ENCODE peak calls at places on chromosomes 5 and 9, in six cellular contexts. J, O, R, F, A and K are unnamed samples.

GRCh38 chr9:109856785-109857184 is 76.8 kb downstream of the PALM2AKAP2 start:
- DNase-seq in J (peak), O (peak), R (no peak), F (peak), A (no peak), K (no peak)

GRCh38 chr5:159777049-159777448 is 139.2 kb upstream of the ADRA1B start:
- DNase-seq in J (no peak), O (no peak), R (no peak), F (no peak), A (peak), K (no peak)

GRCh38 chr5:53965459-53965858 is 344.9 kb downstream of the ARL15 start:
- DNase-seq in J (no peak), O (peak), R (no peak), F (no peak), A (no peak), K (no peak)

GRCh38 chr5:71695561-71695960 is 23.5 kb upstream of the CARTPT start:
- DNase-seq in J (no peak), O (peak), R (no peak), F (no peak), A (no peak), K (no peak)

GRCh38 chr5:40557486-40557885 is 122.2 kb upstream of the PTGER4 start:
- DNase-seq in J (no peak), O (no peak), R (no peak), F (no peak), A (no peak), K (no peak)

GRCh38 chr9:123319541-123320339 is 36.3 kb upstream of the CRB2 start:
- DNase-seq in J (no peak), O (no peak), R (no peak), F (no peak), A (no peak), K (no peak)

GRCh38 chr5:125342938-125343401 is 596.5 kb upstream of the ZNF608 start:
- DNase-seq in J (no peak), O (peak), R (no peak), F (no peak), A (no peak), K (no peak)

GRCh38 chr5:91469517-91470165 is 86.5 kb upstream of the ARRDC3 start:
- DNase-seq in J (no peak), O (peak), R (no peak), F (no peak), A (peak), K (no peak)

GRCh38 chr9:70079364-70080103 is 35.9 kb downstream of the MAMDC2 start:
- DNase-seq in J (no peak), O (peak), R (no peak), F (no peak), A (peak), K (no peak)

DNA sequence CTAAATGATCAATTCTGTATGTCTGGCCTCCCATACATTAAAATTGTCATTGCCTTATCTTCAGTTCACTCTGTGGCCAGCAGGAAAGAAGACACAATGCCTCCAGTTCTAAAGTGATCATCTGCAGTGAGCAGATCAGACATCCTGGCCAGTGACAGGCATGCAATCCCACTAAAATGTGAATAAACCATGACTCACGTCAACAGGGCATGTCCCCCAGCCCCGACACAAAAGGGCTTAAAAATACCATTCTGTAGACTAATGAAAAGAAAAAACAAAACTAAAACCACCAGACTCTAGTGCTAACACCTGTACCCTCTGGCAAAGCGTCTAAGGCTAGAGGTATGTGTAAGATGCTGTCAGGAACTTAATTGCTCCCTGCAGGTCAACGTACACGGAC is 38.5 kb downstream of the DDX31 start:
- DNase-seq in J (no peak), O (peak), R (no peak), F (no peak), A (peak), K (no peak)
- TF ChIP-seq CTCF in J (no peak), O (peak), R (no peak), F (no peak), A (no peak), K (no peak)

GRCh38 chr9:18235181-18235908 is 238.6 kb upstream of the ADAMTSL1 start:
- DNase-seq in J (no peak), O (no peak), R (no peak), F (no peak), A (peak), K (no peak)

GRCh38 chr9:18233776-18234445 is 240.0 kb upstream of the ADAMTSL1 start:
- DNase-seq in J (no peak), O (no peak), R (no peak), F (no peak), A (no peak), K (no peak)

GRCh38 chr9:18233311-18233710 is 240.6 kb upstream of the ADAMTSL1 start:
- DNase-seq in J (no peak), O (no peak), R (no peak), F (no peak), A (no peak), K (no peak)

GRCh38 chr9:18228101-18228500 is 245.9 kb upstream of the ADAMTSL1 start:
- DNase-seq in J (no peak), O (no peak), R (no peak), F (no peak), A (no peak), K (no peak)

GRCh38 chr9:18229992-18230676 is 243.8 kb upstream of the ADAMTSL1 start:
- DNase-seq in J (no peak), O (no peak), R (no peak), F (no peak), A (no peak), K (no peak)
- TF ChIP-seq CTCF in J (no peak), O (peak), R (no peak), F (no peak), A (no peak), K (no peak)

GRCh38 chr9:104604801-104605200 is 626 bp downstream of the OR13C2 start:
- DNase-seq in J (no peak), O (no peak), R (no peak), F (no peak), A (no peak), K (no peak)

GRCh38 chr9:104606202-104606601 is 775 bp upstream of the OR13C2 start:
- DNase-seq in J (no peak), O (peak), R (no peak), F (no peak), A (no peak), K (no peak)

DNA sequence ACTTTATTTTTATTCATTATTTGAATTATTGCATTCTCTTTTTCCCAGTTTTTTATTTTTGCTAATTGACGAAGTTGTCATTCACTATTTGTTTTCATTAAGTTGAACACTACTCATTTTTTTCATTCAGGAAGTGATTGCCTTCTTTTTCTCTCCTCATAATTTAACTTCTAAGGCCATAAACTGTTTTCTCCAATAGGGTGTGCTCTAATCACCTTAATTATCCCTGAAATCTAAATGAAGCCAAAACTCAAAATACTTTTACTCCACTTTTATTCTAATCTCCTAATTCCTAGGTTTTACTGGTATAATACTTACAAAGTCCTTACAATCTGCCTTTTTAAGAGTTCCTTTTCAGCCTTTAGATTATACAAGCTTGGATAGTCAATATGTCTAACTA is 2.9 kb upstream of the OR13C2 start:
- DNase-seq in J (no peak), O (peak), R (no peak), F (no peak), A (peak), K (no peak)
- TF ChIP-seq CTCF in J (no peak), O (no peak), R (no peak), F (no peak), A (peak), K (no peak)

GRCh38 chr9:78006734-78007133 is 24.9 kb downstream of the GNAQ start:
- DNase-seq in J (no peak), O (peak), R (no peak), F (no peak), A (no peak), K (no peak)

GRCh38 chr9:78003730-78004129 is 27.9 kb downstream of the GNAQ start:
- DNase-seq in J (no peak), O (no peak), R (no peak), F (no peak), A (no peak), K (no peak)

GRCh38 chr9:78005231-78006002 is 26.2 kb downstream of the GNAQ start:
- DNase-seq in J (no peak), O (no peak), R (no peak), F (no peak), A (no peak), K (no peak)

GRCh38 chr9:78001946-78002731 is 29.5 kb downstream of the GNAQ start:
- DNase-seq in J (no peak), O (peak), R (no peak), F (no peak), A (no peak), K (no peak)

GRCh38 chr9:78004478-78005229 is 27.0 kb downstream of the GNAQ start:
- DNase-seq in J (no peak), O (peak), R (no peak), F (no peak), A (peak), K (no peak)
- TF ChIP-seq CTCF in J (peak), O (peak), R (no peak), F (peak), A (peak), K (no peak)

GRCh38 chr9:15357050-15357653 is 50.1 kb upstream of the TTC39B start:
- DNase-seq in J (peak), O (no peak), R (no peak), F (no peak), A (no peak), K (no peak)
- TF ChIP-seq CTCF in J (no peak), O (no peak), R (peak), F (no peak), A (no peak), K (no peak)

DNA sequence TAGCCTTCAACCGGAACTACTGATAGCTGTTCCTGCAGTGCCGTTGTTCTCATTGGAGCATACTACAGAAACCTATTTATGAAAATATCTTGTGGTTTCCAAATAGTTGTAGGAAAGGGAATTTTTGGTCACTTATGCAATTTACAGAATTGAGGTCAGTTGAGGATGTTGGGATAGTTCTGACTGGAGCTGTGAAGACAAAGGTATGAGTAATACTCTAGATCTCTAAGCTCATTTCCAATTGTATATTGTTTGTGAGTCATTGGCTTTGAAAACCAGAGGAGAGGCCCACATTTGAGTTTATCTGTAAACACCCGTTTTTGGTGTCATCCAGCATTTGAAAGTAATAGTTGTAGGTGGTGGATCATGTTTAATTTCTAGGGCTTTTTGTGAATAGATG is 561.3 kb upstream of the WWC1 start:
- DNase-seq in J (no peak), O (peak), R (no peak), F (no peak), A (peak), K (no peak)
- TF ChIP-seq CTCF in J (no peak), O (no peak), R (no peak), F (no peak), A (no peak), K (no peak)

GRCh38 chr9:134473353-134474057 is 147.2 kb downstream of the RXRA start:
- DNase-seq in J (no peak), O (no peak), R (no peak), F (peak), A (no peak), K (no peak)

GRCh38 chr9:134474058-134474370 is 147.8 kb downstream of the RXRA start:
- DNase-seq in J (no peak), O (peak), R (no peak), F (peak), A (no peak), K (no peak)

GRCh38 chr9:134476256-134476941 is 150.1 kb downstream of the RXRA start:
- DNase-seq in J (no peak), O (no peak), R (no peak), F (no peak), A (no peak), K (no peak)

GRCh38 chr9:134474656-134475050 is 148.4 kb downstream of the RXRA start:
- DNase-seq in J (no peak), O (no peak), R (no peak), F (no peak), A (no peak), K (no peak)

GRCh38 chr9:134475051-134475790 is 149.0 kb downstream of the RXRA start:
- DNase-seq in J (peak), O (peak), R (no peak), F (peak), A (no peak), K (peak)
- TF ChIP-seq CTCF in J (no peak), O (peak), R (no peak), F (peak), A (no peak), K (peak)

GRCh38 chr5:52787600-52788504 is at the start of the genes ITGA1 and PELO:
- DNase-seq in J (peak), O (peak), R (peak), F (peak), A (peak), K (peak)
- TF ChIP-seq CTCF in J (peak), O (peak), R (peak), F (peak), A (peak), K (peak)